ENCODE peak calls at places on chromosome 22, in five cellular contexts. Z is neural crest cell, P is mucosa of descending colon, G is iPS-NIHi11, K is NB4. Y is an unnamed sample.

GRCh38 chr22:44085743-44086741 is 61.9 kb downstream of the PARVB start:
- DNase-seq in Z (no peak), G (peak; percentile 68), K (peak; percentile 60), P (peak; percentile 63), Y (peak; percentile 84)

GRCh38 chr22:11627436-11627797 is 3900.6 kb upstream of the OR11H1 start:
- DNase-seq in Z (no peak), P (peak; percentile 61), K (peak; percentile 6), G (no peak), Y (no peak)

GRCh38 chr22:30398685-30399680 is 2.2 kb downstream of the SEC14L2 start:
- DNase-seq in K (peak; percentile 83), Z (no peak), P (no peak), G (no peak), Y (no peak)

GRCh38 chr22:33270596-33270995 is 212.4 kb upstream of the SYN3 start:
- DNase-seq in P (no peak), K (no peak), G (no peak), Z (no peak), Y (no peak)

GRCh38 chr22:35477911-35478582 is 62.6 kb upstream of the RASD2 start:
- DNase-seq in K (peak; percentile 83), G (peak; percentile 39), P (peak; percentile 68), Z (no peak), Y (no peak)

GRCh38 chr22:49776891-49777290 is 50.8 kb downstream of the BRD1 start:
- DNase-seq in K (no peak), Z (no peak), G (no peak), P (peak; percentile 38), Y (peak; percentile 22)

GRCh38 chr22:32820131-32820882 is 18.8 kb downstream of the TIMP3 start:
- DNase-seq in G (no peak), P (no peak), K (no peak), Z (no peak), Y (no peak)

GRCh38 chr22:48031589-48031988 is 1269.1 kb downstream of the TBC1D22A start:
- DNase-seq in P (no peak), G (no peak), Z (no peak), K (no peak), Y (no peak)

GRCh38 chr22:24155597-24156145 is 25.6 kb upstream of the SUSD2 start:
- DNase-seq in P (peak; percentile 85), K (peak; percentile 91), G (peak; percentile 82), Z (peak; percentile 22), Y (peak; percentile 95)

GRCh38 chr22:46522743-46523300 is 14.6 kb downstream of the CELSR1 start:
- DNase-seq in K (no peak), Z (no peak), P (no peak), G (peak; percentile 63), Y (peak; percentile 35)

GRCh38 chr22:19549428-19549827 is 25.2 kb upstream of the CLDN5 start:
- DNase-seq in Z (no peak), K (no peak), P (no peak), G (no peak), Y (no peak)

GRCh38 chr22:24424001-24424900 is 3.1 kb upstream of the ADORA2A start:
- DNase-seq in Z (no peak), G (peak; percentile 65), K (peak; percentile 53), P (no peak), Y (peak; percentile 75)

GRCh38 chr22:20552913-20553401 is 45.5 kb downstream of the MED15 start:
- DNase-seq in P (no peak), K (no peak), G (peak; percentile 2), Z (no peak), Y (no peak)

GRCh38 chr22:33328789-33329296 is 270.7 kb upstream of the SYN3 start:
- DNase-seq in P (no peak), K (peak; percentile 21), Z (no peak), G (no peak), Y (no peak)

GRCh38 chr22:20566420-20567260 is 59.2 kb downstream of the MED15 start:
- DNase-seq in Z (no peak), G (no peak), K (no peak), P (peak; percentile 64), Y (peak; percentile 58)

GRCh38 chr22:27624705-27625104 is 176.9 kb downstream of the MN1 start:
- DNase-seq in G (no peak), K (no peak), P (no peak), Z (no peak), Y (no peak)

GRCh38 chr22:29767289-29768051 is at the start of gene UQCR10:
- DNase-seq in P (peak; percentile 96), Z (peak; percentile 87), G (peak; percentile 92), K (peak; percentile 91), Y (peak; percentile 98)

GRCh38 chr22:30023099-30023498 is 57.2 kb upstream of the HORMAD2 start:
- DNase-seq in K (no peak), Z (no peak), P (no peak), G (no peak), Y (no peak)

GRCh38 chr22:48573766-48574165 is 1253.9 kb downstream of the BRD1 start:
- DNase-seq in P (no peak), G (no peak), K (no peak), Z (no peak), Y (no peak)

GRCh38 chr22:38986629-38987028 is 4.5 kb downstream of the APOBEC3B start:
- DNase-seq in K (no peak), Z (no peak), G (no peak), P (peak; percentile 14), Y (peak; percentile 4)

GRCh38 chr22:49694462-49695260 is 133.0 kb downstream of the BRD1 start:
- DNase-seq in P (no peak), Z (no peak), K (no peak), G (no peak), Y (no peak)

GRCh38 chr22:22552630-22553029 is 6.4 kb downstream of the PRAME start:
- DNase-seq in P (no peak), G (peak; percentile 49), K (peak; percentile 58), Z (peak; percentile 10), Y (no peak)

GRCh38 chr22:38878001-38878400 is 6.0 kb upstream of the CBX6 start:
- DNase-seq in P (no peak), G (no peak), Z (no peak), K (no peak), Y (no peak)

GRCh38 chr22:38868886-38869381 is 3.1 kb downstream of the CBX6 start:
- DNase-seq in P (peak; percentile 73), K (peak; percentile 78), G (peak; percentile 86), Z (peak; percentile 95), Y (peak; percentile 84)

GRCh38 chr22:49197500-49197899 is 630.2 kb downstream of the BRD1 start:
- DNase-seq in P (no peak), Z (no peak), G (peak; percentile 59), K (no peak), Y (no peak)

GRCh38 chr22:50114221-50114981 is 24.6 kb downstream of the MOV10L1 start:
- DNase-seq in K (no peak), Z (no peak), G (peak; percentile 7), P (no peak), Y (no peak)

GRCh38 chr22:29143848-29144785 is 61.6 kb upstream of the EMID1 start:
- DNase-seq in P (no peak), K (peak; percentile 67), G (no peak), Z (no peak), Y (no peak)

GRCh38 chr22:34108168-34108567 is 187.9 kb upstream of the LARGE1 start:
- DNase-seq in G (no peak), K (no peak), Z (no peak), P (no peak), Y (no peak)

GRCh38 chr22:25064894-25065560 is 112.5 kb downstream of the KIAA1671 start:
- DNase-seq in P (no peak), G (no peak), Z (no peak), K (no peak), Y (no peak)

Y was measured in right cardiac atrium.